ENCODE peak calls at places on chromosome 20, in four cellular contexts. Y is astrocyte of the spinal cord, L is cardiac muscle cell, T is colonic mucosa. R is an unnamed sample.

GRCh38 chr20:2130668-2131067 is 29.0 kb downstream of the STK35 start:
- DNase-seq in Y (no peak), L (no peak), T (no peak), R (no peak)

GRCh38 chr20:31822421-31823330 is 3.5 kb downstream of the MYLK2 start:
- DNase-seq in Y (peak), L (peak), T (peak), R (peak)

GRCh38 chr20:45303586-45304463 is 2.8 kb upstream of the RBPJL start:
- DNase-seq in Y (no peak), L (no peak), T (no peak), R (peak)

GRCh38 chr20:56626367-56627121 is 2.6 kb upstream of the TFAP2C start:
- DNase-seq in Y (peak), L (peak), T (peak), R (peak)

GRCh38 chr20:4045741-4046140 is 30.4 kb upstream of the RNF24 start:
- DNase-seq in Y (peak), L (peak), T (no peak), R (peak)

GRCh38 chr20:10090588-10091166 is 55.9 kb downstream of the ANKEF1 start:
- DNase-seq in Y (peak), L (peak), T (peak), R (peak)

GRCh38 chr20:9214676-9215075 is 145.8 kb downstream of the PLCB4 start:
- DNase-seq in Y (peak), L (peak), T (no peak), R (peak)

GRCh38 chr20:58624687-58625086 is 26.4 kb upstream of the STX16 start:
- DNase-seq in Y (no peak), L (no peak), T (no peak), R (no peak)

GRCh38 chr20:62459488-62459887 is 16.3 kb downstream of the GATA5 start:
- DNase-seq in Y (no peak), L (no peak), T (no peak), R (no peak)

GRCh38 chr20:19969106-19969505 is 48.1 kb upstream of the NAA20 start:
- DNase-seq in Y (no peak), L (peak), T (no peak), R (no peak)

GRCh38 chr20:44068780-44069191 is 118.2 kb downstream of the JPH2 start:
- DNase-seq in Y (no peak), L (no peak), T (no peak), R (no peak)

GRCh38 chr20:51284871-51285270 is 257.6 kb downstream of the NFATC2 start:
- DNase-seq in Y (no peak), L (no peak), T (no peak), R (no peak)

GRCh38 chr20:46945465-46945864 is 50.8 kb downstream of the EYA2 start:
- DNase-seq in Y (peak), L (no peak), T (no peak), R (peak)
- H3K4me3 ChIP-seq in Y (no peak), L (no peak), T (no peak), R (no peak)

GRCh38 chr20:24600012-24600411 is 130.6 kb downstream of the SYNDIG1 start:
- DNase-seq in Y (no peak), L (no peak), T (no peak), R (no peak)
- TF ChIP-seq CTCF in Y (no peak), L (no peak), T (no peak), R (no peak)

DNA sequence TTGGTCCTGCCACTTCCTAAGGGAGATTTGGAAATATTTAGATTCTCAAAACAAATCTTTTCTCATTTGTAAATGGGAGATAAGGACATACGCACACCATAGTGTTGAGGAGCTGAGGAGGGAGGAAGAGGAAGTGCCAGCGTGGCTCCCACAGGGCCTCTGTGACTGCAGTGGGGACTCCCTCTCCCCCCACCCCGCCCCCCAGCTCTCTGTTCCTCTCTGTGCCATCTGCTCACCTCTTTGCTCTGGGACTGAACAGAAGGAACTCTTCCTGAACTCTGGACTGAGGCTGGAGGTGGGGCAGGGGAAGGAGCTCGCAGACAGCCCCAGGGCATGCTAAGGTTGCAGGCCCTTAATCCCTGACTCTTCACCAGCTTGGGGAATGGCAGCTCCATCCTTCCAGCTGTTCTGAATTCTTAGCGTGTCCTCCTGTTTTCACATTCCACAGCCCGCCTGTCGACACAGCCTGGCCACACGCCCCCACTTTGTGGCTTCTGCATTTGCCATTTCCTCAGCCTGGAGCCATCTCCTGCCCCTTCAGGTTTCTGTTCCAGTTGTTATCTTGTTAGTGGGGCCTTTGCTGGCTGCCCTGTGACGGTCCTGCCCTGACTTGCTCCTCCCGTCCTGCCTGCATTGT is 11.5 kb downstream of the DDX27 start:
- DNase-seq in Y (no peak), L (peak), T (peak), R (no peak)
- H3K4me3 ChIP-seq in Y (no peak), L (no peak), T (no peak), R (no peak)

DNA sequence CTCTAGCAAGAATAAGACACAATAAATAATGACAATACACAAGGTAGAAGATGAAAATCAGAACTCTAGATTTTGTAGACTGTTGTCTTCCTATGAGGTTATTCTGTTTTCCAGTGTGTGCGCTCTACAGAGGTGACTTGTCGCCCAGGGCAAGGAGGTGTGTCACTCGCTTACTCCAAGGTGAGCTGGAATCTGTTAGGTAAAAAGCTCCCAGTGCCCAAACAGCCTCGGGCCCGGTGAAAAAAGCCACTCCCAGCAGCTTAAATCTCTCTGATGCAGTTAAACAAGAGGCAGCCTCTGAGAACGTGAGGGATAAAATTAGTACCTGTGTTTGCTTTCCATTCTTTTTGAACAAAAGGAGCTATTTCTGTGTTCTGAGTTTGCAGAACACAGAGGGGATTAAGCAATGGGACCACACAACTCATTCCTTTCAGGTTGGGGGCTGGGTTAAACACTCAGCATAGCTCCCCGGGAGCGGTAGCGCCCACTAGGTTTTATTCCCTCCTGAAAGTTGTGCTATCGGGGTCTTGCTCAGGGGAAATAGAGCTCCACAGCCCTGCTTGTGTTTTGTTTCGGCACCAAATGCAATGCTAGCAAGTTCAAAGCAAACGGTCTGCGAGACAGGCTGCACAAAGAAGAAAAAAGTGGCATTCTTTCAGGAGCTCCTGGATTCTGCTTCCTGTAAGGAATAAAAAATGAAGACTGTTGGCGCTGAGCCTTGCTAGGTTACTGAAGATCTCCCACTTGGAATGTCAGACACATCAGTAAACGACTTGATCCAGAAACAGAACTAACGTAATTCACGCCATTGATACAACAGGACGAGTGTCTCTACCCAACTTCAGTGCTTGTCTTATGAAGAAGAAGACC is 181.1 kb downstream of the FOXA2 start:
- DNase-seq in Y (peak), L (peak), T (no peak), R (no peak)
- TF ChIP-seq CTCF in Y (no peak), L (no peak), T (no peak), R (no peak)

R was measured in fibroblast of mammary gland.